ENCODE peak calls at places on chromosome 5, in five cellular contexts. X is left lung, H is stomach, V is Peyer's patch, M is AG04450. S is an unnamed sample.

GRCh38 chr5:91206103-91206502 is 177.0 kb downstream of the ARRDC3 start:
- DNase-seq in X (no peak), H (no peak), V (no peak), M (no peak), S (no peak)

GRCh38 chr5:77986261-77986660 is 210.1 kb upstream of the TBCA start:
- DNase-seq in X (no peak), H (no peak), V (no peak), M (no peak), S (no peak)

GRCh38 chr5:75656311-75657003 is 45.2 kb downstream of the ANKDD1B start:
- DNase-seq in X (peak; percentile 39), H (no peak), V (no peak), M (no peak), S (no peak)

GRCh38 chr5:1889321-1890065 is 6.8 kb upstream of the IRX4 start:
- DNase-seq in X (no peak), H (no peak), V (no peak), M (no peak), S (no peak)

GRCh38 chr5:169656125-169656990 is 19.3 kb downstream of the DOCK2 start:
- DNase-seq in X (no peak), H (no peak), V (no peak), M (no peak), S (no peak)

GRCh38 chr5:72559866-72560766 is 52.9 kb upstream of the ZNF366 start:
- DNase-seq in X (no peak), H (no peak), V (no peak), M (no peak), S (no peak)

GRCh38 chr5:181152406-181152805 is 5.0 kb downstream of the OR2V2 start:
- DNase-seq in X (no peak), H (no peak), V (no peak), M (peak; percentile 41), S (no peak)

GRCh38 chr5:68544656-68545565 is 329.4 kb downstream of the PIK3R1 start:
- DNase-seq in X (no peak), H (no peak), V (no peak), M (no peak), S (no peak)

GRCh38 chr5:1460054-1460682 is 14.9 kb upstream of the SLC6A3 start:
- DNase-seq in X (peak; percentile 26), H (no peak), V (no peak), M (no peak), S (no peak)

GRCh38 chr5:52015760-52016159 is 632.5 kb downstream of the ISL1 start:
- DNase-seq in X (no peak), H (no peak), V (no peak), M (no peak), S (no peak)

GRCh38 chr5:33091571-33092363 is 349.0 kb upstream of the TARS1 start:
- DNase-seq in X (no peak), H (no peak), V (no peak), M (no peak), S (no peak)

GRCh38 chr5:43157068-43157467 is 35.0 kb upstream of the NIM1K start:
- DNase-seq in X (no peak), H (no peak), V (no peak), M (no peak), S (no peak)

GRCh38 chr5:88256037-88256436 is 12.6 kb downstream of the TMEM161B start:
- DNase-seq in X (no peak), H (no peak), V (no peak), M (no peak), S (no peak)

GRCh38 chr5:68279960-68280359 is 64.4 kb downstream of the PIK3R1 start:
- DNase-seq in X (no peak), H (no peak), V (no peak), M (no peak), S (peak; percentile 18)

GRCh38 chr5:139475865-139476651 is 5.3 kb downstream of the SMIM33 start:
- DNase-seq in X (no peak), H (no peak), V (no peak), M (no peak), S (no peak)

GRCh38 chr5:87729786-87730185 is 317.1 kb upstream of the CCNH start:
- DNase-seq in X (no peak), H (no peak), V (no peak), M (no peak), S (no peak)

GRCh38 chr5:91296691-91297143 is 86.4 kb downstream of the ARRDC3 start:
- DNase-seq in X (peak; percentile 77), H (peak; percentile 41), V (no peak), M (no peak), S (no peak)

GRCh38 chr5:97735209-97735608 is 552.2 kb upstream of the RIOK2 start:
- DNase-seq in X (no peak), H (no peak), V (no peak), M (peak; percentile 55), S (no peak)

GRCh38 chr5:69271376-69271775 is 36.7 kb downstream of the CDK7 start:
- DNase-seq in X (peak; percentile 50), H (no peak), V (no peak), M (no peak), S (no peak)

GRCh38 chr5:126443374-126443851 is 20.2 kb downstream of the GRAMD2B start:
- DNase-seq in X (no peak), H (no peak), V (no peak), M (no peak), S (no peak)

GRCh38 chr5:107483625-107484024 is 187.1 kb downstream of the EFNA5 start:
- DNase-seq in X (no peak), H (no peak), V (no peak), M (no peak), S (no peak)

GRCh38 chr5:43191740-43192557 is at the start of gene NIM1K:
- DNase-seq in X (peak; percentile 42), H (peak; percentile 63), V (peak; percentile 20), M (no peak), S (peak; percentile 22)

GRCh38 chr5:57094753-57095683 is 78.8 kb upstream of the GPBP1 start:
- DNase-seq in X (no peak), H (peak; percentile 30), V (no peak), M (no peak), S (no peak)

GRCh38 chr5:135140805-135141204 is 106.8 kb upstream of the PITX1 start:
- DNase-seq in X (peak; percentile 59), H (no peak), V (no peak), M (no peak), S (no peak)

GRCh38 chr5:172607213-172607793 is 33.8 kb upstream of the NEURL1B start:
- DNase-seq in X (no peak), H (no peak), V (no peak), M (no peak), S (no peak)

GRCh38 chr5:146426853-146427618 is 20.1 kb upstream of the TCERG1 start:
- DNase-seq in X (no peak), H (no peak), V (no peak), M (no peak), S (no peak)

GRCh38 chr5:148343049-148343413 is 7.7 kb downstream of the SPINK9 start:
- DNase-seq in X (peak; percentile 36), H (peak; percentile 53), V (no peak), M (no peak), S (no peak)

GRCh38 chr5:67813879-67814539 is 401.5 kb upstream of the PIK3R1 start:
- DNase-seq in X (no peak), H (no peak), V (no peak), M (no peak), S (no peak)

GRCh38 chr5:158223054-158223453 is 364.1 kb upstream of the CLINT1 start:
- DNase-seq in X (no peak), H (no peak), V (no peak), M (no peak), S (no peak)
- H3K9me3 ChIP-seq in X (no peaks in the 10 kb centered on the region), H (no peaks in the 10 kb centered on the region), V (no peaks in the 10 kb centered on the region), M (no peaks in the 10 kb centered on the region), S (no peaks in the 10 kb centered on the region)

DNA sequence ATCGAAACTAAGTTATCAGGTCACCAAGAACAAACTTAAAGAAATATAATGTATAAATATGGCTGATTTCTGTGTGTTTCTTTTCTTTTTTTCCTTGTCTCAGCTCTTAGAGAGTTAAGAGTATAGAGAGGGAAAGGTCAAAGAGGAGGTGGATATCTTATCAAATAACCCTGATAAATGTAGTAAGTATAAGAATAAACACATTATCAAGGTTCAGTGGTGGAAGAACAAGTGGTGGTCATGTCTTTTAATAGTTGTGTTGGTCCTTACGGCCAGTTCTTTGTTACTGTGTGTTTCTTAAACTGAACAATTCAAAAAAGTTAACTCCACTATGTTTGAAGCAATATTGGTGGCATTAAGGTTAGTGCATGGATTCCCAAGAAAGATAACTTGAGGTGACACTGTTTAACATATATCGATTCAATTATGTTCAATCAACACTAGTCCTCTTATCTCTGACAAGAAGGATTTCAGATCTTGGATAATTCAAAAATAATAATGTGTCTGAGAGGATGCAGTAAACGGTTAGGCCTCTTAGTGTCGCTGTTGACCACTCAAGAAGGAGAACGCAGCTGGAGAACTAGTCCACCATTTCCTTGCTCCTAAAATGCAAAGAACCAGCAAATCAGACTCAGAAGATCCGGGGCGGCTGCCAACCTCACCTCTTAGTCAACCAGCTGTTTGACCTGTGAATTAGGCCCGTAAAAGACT is at the start of gene PCDHGA3:
- DNase-seq in X (no peak), H (no peak), V (no peak), M (no peak), S (no peak)
- H3K9me3 ChIP-seq in X (peaks cover 86% of the 10 kb centered on the region), H (peaks cover 98% of the 10 kb centered on the region), V (peaks cover 48% of the 10 kb centered on the region), M (peaks cover 55% of the 10 kb centered on the region), S (peaks cover 25% of the 10 kb centered on the region)

DNA sequence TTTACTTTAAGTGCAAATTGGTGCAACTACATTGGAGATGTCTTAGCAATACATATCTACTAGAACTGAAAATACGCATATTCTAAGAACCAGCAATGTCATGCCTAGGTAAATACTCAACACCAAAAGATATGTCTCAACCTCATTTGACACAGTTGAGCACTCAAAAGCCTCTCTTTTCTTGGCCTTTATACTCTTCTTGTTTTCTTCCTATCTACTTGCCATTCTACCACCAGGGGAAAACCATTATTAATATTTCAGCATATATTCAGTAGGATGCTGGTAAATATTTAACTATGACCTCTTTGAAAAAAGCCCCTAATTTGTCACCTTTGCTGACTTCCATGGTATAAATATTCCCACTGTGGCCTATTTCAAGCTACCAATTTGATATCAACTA is 443.8 kb downstream of the LRRC70 start:
- DNase-seq in X (no peak), H (no peak), V (no peak), M (no peak), S (no peak)
- H3K9me3 ChIP-seq in X (peaks cover 10% of the 10 kb centered on the region), H (peaks cover 25% of the 10 kb centered on the region), V (no peaks in the 10 kb centered on the region), M (no peaks in the 10 kb centered on the region), S (no peaks in the 10 kb centered on the region)

GRCh38 chr5:141250576-141250975 is 5.4 kb downstream of the PCDHB15 start:
- DNase-seq in X (no peak), H (no peak), V (no peak), M (no peak), S (no peak)
- H3K9me3 ChIP-seq in X (peaks cover 99% of the 10 kb centered on the region), H (peaks cover 99% of the 10 kb centered on the region), V (peaks cover 89% of the 10 kb centered on the region), M (peaks cover 27% of the 10 kb centered on the region), S (peaks cover 32% of the 10 kb centered on the region)

DNA sequence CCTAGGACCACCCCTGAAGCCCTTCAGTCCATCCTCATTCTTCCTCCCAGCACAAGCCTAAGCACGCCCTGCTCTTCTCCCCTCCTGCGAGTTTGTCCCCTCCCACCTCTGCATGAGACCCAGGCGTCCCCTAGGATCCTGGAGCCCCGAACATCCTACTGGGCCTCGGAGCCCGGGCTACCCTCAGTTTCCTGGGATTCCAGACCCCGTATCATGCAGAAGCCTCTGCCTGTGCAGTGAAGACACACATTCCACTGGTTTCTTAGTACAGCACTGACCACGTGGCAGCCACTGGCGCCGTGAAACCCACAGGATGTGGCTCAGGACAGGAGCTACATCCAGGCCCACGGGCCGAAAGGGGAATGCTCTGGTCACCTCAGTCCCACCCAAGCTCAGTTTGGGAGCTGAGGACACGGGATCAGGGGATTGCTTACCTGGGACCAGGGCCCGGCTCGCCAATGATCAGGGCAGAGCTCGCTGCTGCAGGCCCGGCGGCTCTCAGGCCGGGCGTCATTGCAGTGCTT is 64.2 kb downstream of the ZNF354C start:
- DNase-seq in X (peak; percentile 12), H (no peak), V (no peak), M (no peak), S (no peak)
- H3K9me3 ChIP-seq in X (peaks cover 65% of the 10 kb centered on the region), H (peaks cover 62% of the 10 kb centered on the region), V (peaks cover 15% of the 10 kb centered on the region), M (peaks cover 85% of the 10 kb centered on the region), S (no peaks in the 10 kb centered on the region)

GRCh38 chr5:179111267-179112207 is 51.4 kb downstream of the ZNF354C start:
- DNase-seq in X (no peak), H (no peak), V (no peak), M (no peak), S (no peak)
- H3K9me3 ChIP-seq in X (peaks cover 94% of the 10 kb centered on the region), H (peaks cover 97% of the 10 kb centered on the region), V (peaks cover 30% of the 10 kb centered on the region), M (peaks cover 64% of the 10 kb centered on the region), S (peaks cover 3% of the 10 kb centered on the region)

S was measured in T-helper 17 cell.